ENCODE peak calls at places on chromosome 7, in nine cellular contexts. S, T, Q, Z, N, I, E, F and C are unnamed samples. For H3K9me3, the result is how much of the 10 kb centered on the place peaks cover.

GRCh38 chr7:45162943-45163691 is 5.5 kb downstream of the RAMP3 start:
- DNase-seq in S (no peak), T (peak), Q (no peak), Z (no peak), N (no peak), I (peak), E (no peak), F (peak), C (no peak)

GRCh38 chr7:47766151-47766550 is 182.1 kb downstream of the PKD1L1 start:
- DNase-seq in S (no peak), T (no peak), Q (no peak), Z (no peak), N (no peak), I (no peak), E (no peak), F (no peak), C (no peak)

GRCh38 chr7:92854501-92855238 is 18.3 kb upstream of the CDK6 start:
- DNase-seq in S (no peak), T (no peak), Q (no peak), Z (no peak), N (no peak), I (no peak), E (no peak), F (no peak), C (no peak)

GRCh38 chr7:129356176-129356575 is 78.1 kb upstream of the STRIP2 start:
- DNase-seq in S (no peak), T (no peak), Q (no peak), Z (no peak), N (no peak), I (no peak), E (no peak), F (no peak), C (no peak)

GRCh38 chr7:155001756-155002410 is 1.0 kb downstream of the PAXIP1 start:
- DNase-seq in S (peak), T (no peak), Q (no peak), Z (no peak), N (no peak), I (no peak), E (peak), F (no peak), C (peak)

GRCh38 chr7:86958380-86958779 is 101.1 kb downstream of the ELAPOR2 start:
- DNase-seq in S (no peak), T (peak), Q (no peak), Z (no peak), N (no peak), I (no peak), E (no peak), F (no peak), C (no peak)

GRCh38 chr7:8208661-8209060 is 53.3 kb downstream of the ICA1 start:
- DNase-seq in S (no peak), T (no peak), Q (no peak), Z (no peak), N (no peak), I (no peak), E (no peak), F (no peak), C (no peak)

GRCh38 chr7:1081931-1082401 is 5.9 kb upstream of the GPER1 start:
- DNase-seq in S (no peak), T (no peak), Q (peak), Z (no peak), N (no peak), I (no peak), E (no peak), F (no peak), C (no peak)

GRCh38 chr7:7122701-7123281 is 59.6 kb upstream of the C1GALT1 start:
- DNase-seq in S (no peak), T (no peak), Q (peak), Z (no peak), N (no peak), I (no peak), E (no peak), F (no peak), C (no peak)

GRCh38 chr7:69722836-69723235 is 124.6 kb downstream of the AUTS2 start:
- DNase-seq in S (no peak), T (no peak), Q (no peak), Z (no peak), N (no peak), I (no peak), E (no peak), F (no peak), C (no peak)

GRCh38 chr7:3000566-3000965 is 43.1 kb downstream of the CARD11 start:
- DNase-seq in S (no peak), T (no peak), Q (no peak), Z (no peak), N (no peak), I (peak), E (no peak), F (no peak), C (no peak)

GRCh38 chr7:1368150-1368681 is 91.1 kb downstream of the MICALL2 start:
- DNase-seq in S (no peak), T (no peak), Q (no peak), Z (no peak), N (no peak), I (peak), E (no peak), F (peak), C (no peak)

GRCh38 chr7:123143206-123143605 is 56.6 kb downstream of the SLC13A1 start:
- DNase-seq in S (no peak), T (no peak), Q (no peak), Z (no peak), N (no peak), I (no peak), E (no peak), F (no peak), C (no peak)

DNA sequence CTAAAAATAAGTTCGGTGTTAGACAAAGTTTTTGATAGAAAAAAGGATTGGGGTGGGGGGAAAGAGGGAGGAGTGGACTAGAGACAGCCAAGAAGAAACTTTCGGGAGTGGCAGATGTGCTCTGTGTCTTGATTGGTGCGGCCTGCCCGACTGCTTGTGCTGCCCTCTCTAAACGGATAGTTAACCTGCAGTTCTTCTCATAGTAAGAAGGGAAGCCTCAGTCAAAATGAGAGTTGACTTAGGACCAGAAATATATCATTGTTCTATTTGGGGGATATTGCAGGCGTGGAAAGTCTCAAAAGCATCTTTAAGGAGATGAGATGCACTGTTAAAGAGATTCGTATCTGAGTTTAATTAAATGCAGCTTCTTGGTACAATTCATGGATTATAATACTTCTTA is 39.3 kb downstream of the UBE3C start:
- DNase-seq in S (no peak), T (no peak), Q (no peak), Z (no peak), N (no peak), I (no peak), E (no peak), F (no peak), C (no peak)
- H3K4me3 ChIP-seq in S (no peak), T (no peak), Q (no peak), Z (no peak), N (no peak), I (no peak), E (no peak), F (no peak), C (no peak)

GRCh38 chr7:158532093-158532627 is 55.5 kb downstream of the PTPRN2 start:
- DNase-seq in S (no peak), T (no peak), Q (no peak), Z (no peak), N (no peak), I (no peak), E (no peak), F (no peak), C (no peak)

GRCh38 chr7:158531661-158532060 is 56.0 kb downstream of the PTPRN2 start:
- DNase-seq in S (no peak), T (peak), Q (no peak), Z (no peak), N (no peak), I (no peak), E (no peak), F (no peak), C (no peak)

GRCh38 chr7:158534598-158534997 is 53.0 kb downstream of the PTPRN2 start:
- DNase-seq in S (no peak), T (no peak), Q (no peak), Z (no peak), N (no peak), I (peak), E (no peak), F (no peak), C (no peak)

GRCh38 chr7:158535079-158535478 is 52.5 kb downstream of the PTPRN2 start:
- DNase-seq in S (no peak), T (no peak), Q (no peak), Z (no peak), N (no peak), I (no peak), E (no peak), F (no peak), C (no peak)

GRCh38 chr7:158533386-158534133 is 54.1 kb downstream of the PTPRN2 start:
- DNase-seq in S (no peak), T (no peak), Q (no peak), Z (no peak), N (no peak), I (peak), E (no peak), F (no peak), C (no peak)
- H3K9me3 ChIP-seq in S (under half), T (under half), Q (half or more), Z (under half), N (under half), I (under half), E (under half), F (under half), C (under half)

GRCh38 chr7:151735854-151736402 is 141.0 kb downstream of the PRKAG2 start:
- DNase-seq in S (no peak), T (no peak), Q (no peak), Z (no peak), N (no peak), I (peak), E (no peak), F (peak), C (peak)

GRCh38 chr7:151735186-151735853 is 141.6 kb downstream of the PRKAG2 start:
- DNase-seq in S (no peak), T (no peak), Q (no peak), Z (no peak), N (no peak), I (no peak), E (no peak), F (no peak), C (peak)

GRCh38 chr7:151732834-151733585 is 143.9 kb downstream of the PRKAG2 start:
- DNase-seq in S (no peak), T (no peak), Q (peak), Z (no peak), N (no peak), I (peak), E (no peak), F (no peak), C (no peak)

GRCh38 chr7:151738925-151739324 is 138.0 kb downstream of the PRKAG2 start:
- DNase-seq in S (no peak), T (no peak), Q (no peak), Z (no peak), N (no peak), I (peak), E (no peak), F (peak), C (no peak)

DNA sequence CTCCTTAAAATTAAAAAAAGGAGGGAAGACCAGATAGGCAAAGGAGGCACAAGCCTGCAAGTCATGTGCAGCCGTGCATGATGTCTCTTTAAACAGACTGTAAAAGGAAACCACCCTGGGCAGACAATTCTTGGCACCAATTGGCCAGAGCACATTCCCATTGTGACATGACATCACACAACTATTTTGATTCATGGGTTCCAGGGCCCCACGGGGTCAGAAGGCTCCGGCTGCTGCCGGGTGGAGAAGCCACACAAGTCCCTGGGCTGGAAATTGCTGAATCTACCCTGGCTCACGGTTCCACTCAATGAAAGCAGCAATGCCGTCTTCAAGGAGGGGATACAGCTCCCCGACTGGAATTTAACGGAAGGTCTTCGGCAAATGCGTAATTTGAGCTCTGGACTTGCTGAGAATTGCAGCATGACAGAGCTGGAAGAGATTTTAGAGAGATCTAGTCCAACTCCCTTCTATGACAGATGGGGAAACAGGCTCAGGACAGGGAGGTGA is 140.5 kb downstream of the PRKAG2 start:
- DNase-seq in S (no peak), T (no peak), Q (peak), Z (peak), N (peak), I (peak), E (no peak), F (peak), C (peak)
- H3K4me3 ChIP-seq in S (no peak), T (peak), Q (peak), Z (peak), N (peak), I (peak), E (no peak), F (no peak), C (peak)

GRCh38 chr7:35468606-35469005 is 214.7 kb upstream of the TBX20 start:
- DNase-seq in S (no peak), T (no peak), Q (no peak), Z (no peak), N (no peak), I (no peak), E (no peak), F (no peak), C (no peak)

GRCh38 chr7:35465791-35466336 is 212.0 kb upstream of the TBX20 start:
- DNase-seq in S (no peak), T (no peak), Q (no peak), Z (no peak), N (no peak), I (no peak), E (no peak), F (no peak), C (no peak)

GRCh38 chr7:35463751-35464150 is 209.9 kb upstream of the TBX20 start:
- DNase-seq in S (no peak), T (no peak), Q (no peak), Z (no peak), N (no peak), I (no peak), E (no peak), F (no peak), C (no peak)

GRCh38 chr7:35463176-35463575 is 209.3 kb upstream of the TBX20 start:
- DNase-seq in S (no peak), T (no peak), Q (no peak), Z (no peak), N (no peak), I (no peak), E (peak), F (no peak), C (peak)

GRCh38 chr7:35467456-35467978 is 213.6 kb upstream of the TBX20 start:
- DNase-seq in S (no peak), T (no peak), Q (no peak), Z (peak), N (no peak), I (no peak), E (no peak), F (no peak), C (no peak)
- H3K9me3 ChIP-seq in S (under half), T (under half), Q (under half), Z (under half), N (under half), I (under half), E (under half), F (under half), C (under half)

GRCh38 chr7:135964254-135964653 is 12.9 kb downstream of the MTPN start:
- DNase-seq in S (no peak), T (no peak), Q (peak), Z (no peak), N (no peak), I (no peak), E (no peak), F (no peak), C (no peak)

GRCh38 chr7:135970045-135970444 is 7.1 kb downstream of the MTPN start:
- DNase-seq in S (no peak), T (no peak), Q (no peak), Z (no peak), N (no peak), I (no peak), E (no peak), F (no peak), C (no peak)

GRCh38 chr7:135965602-135966001 is 11.6 kb downstream of the MTPN start:
- DNase-seq in S (no peak), T (no peak), Q (no peak), Z (no peak), N (no peak), I (no peak), E (no peak), F (no peak), C (no peak)

GRCh38 chr7:135964791-135965190 is 12.4 kb downstream of the MTPN start:
- DNase-seq in S (no peak), T (no peak), Q (no peak), Z (no peak), N (no peak), I (no peak), E (no peak), F (no peak), C (no peak)

GRCh38 chr7:135966341-135967043 is 10.7 kb downstream of the MTPN start:
- DNase-seq in S (no peak), T (no peak), Q (no peak), Z (no peak), N (no peak), I (no peak), E (peak), F (no peak), C (no peak)
- H3K4me3 ChIP-seq in S (no peak), T (no peak), Q (no peak), Z (no peak), N (no peak), I (no peak), E (peak), F (no peak), C (no peak)

GRCh38 chr7:159088016-159088865 is 56.4 kb downstream of the VIPR2 start:
- DNase-seq in S (no peak), T (peak), Q (no peak), Z (no peak), N (no peak), I (no peak), E (no peak), F (peak), C (no peak)
- H3K9me3 ChIP-seq in S (under half), T (under half), Q (half or more), Z (under half), N (under half), I (under half), E (under half), F (under half), C (under half)

GRCh38 chr7:43652364-43652763 is 69.5 kb downstream of the STK17A start:
- DNase-seq in S (no peak), T (no peak), Q (peak), Z (no peak), N (no peak), I (no peak), E (no peak), F (no peak), C (no peak)

GRCh38 chr7:43650457-43651052 is 67.6 kb downstream of the STK17A start:
- DNase-seq in S (peak), T (no peak), Q (peak), Z (no peak), N (no peak), I (no peak), E (peak), F (no peak), C (peak)

GRCh38 chr7:43653891-43654504 is 71.1 kb downstream of the STK17A start:
- DNase-seq in S (no peak), T (no peak), Q (no peak), Z (no peak), N (no peak), I (no peak), E (no peak), F (no peak), C (no peak)

GRCh38 chr7:43655584-43655983 is 72.7 kb downstream of the STK17A start:
- DNase-seq in S (no peak), T (no peak), Q (no peak), Z (no peak), N (no peak), I (no peak), E (no peak), F (no peak), C (no peak)

GRCh38 chr7:43653466-43653865 is 70.6 kb downstream of the STK17A start:
- DNase-seq in S (no peak), T (no peak), Q (no peak), Z (no peak), N (no peak), I (no peak), E (no peak), F (no peak), C (no peak)
- H3K4me3 ChIP-seq in S (no peak), T (no peak), Q (no peak), Z (no peak), N (no peak), I (no peak), E (no peak), F (no peak), C (no peak)

GRCh38 chr7:98565114-98565513 is 52.0 kb upstream of the NPTX2 start:
- DNase-seq in S (no peak), T (no peak), Q (no peak), Z (no peak), N (no peak), I (no peak), E (no peak), F (no peak), C (no peak)
- H3K9me3 ChIP-seq in S (under half), T (under half), Q (under half), Z (under half), N (under half), I (under half), E (under half), F (under half), C (under half)

GRCh38 chr7:127810691-127811660 is 159.0 kb downstream of the SND1 start:
- DNase-seq in S (no peak), T (no peak), Q (no peak), Z (no peak), N (no peak), I (no peak), E (no peak), F (no peak), C (no peak)
- H3K4me3 ChIP-seq in S (no peak), T (no peak), Q (no peak), Z (no peak), N (no peak), I (no peak), E (no peak), F (no peak), C (no peak)

GRCh38 chr7:56479136-56479535 is 362.9 kb upstream of the NUPR2 start:
- DNase-seq in S (no peak), T (no peak), Q (no peak), Z (no peak), N (no peak), I (no peak), E (no peak), F (no peak), C (no peak)

GRCh38 chr7:56483861-56484550 is 367.8 kb upstream of the NUPR2 start:
- DNase-seq in S (no peak), T (no peak), Q (no peak), Z (no peak), N (no peak), I (no peak), E (no peak), F (no peak), C (no peak)

GRCh38 chr7:56479748-56480147 is 363.5 kb upstream of the NUPR2 start:
- DNase-seq in S (no peak), T (no peak), Q (no peak), Z (no peak), N (no peak), I (no peak), E (no peak), F (no peak), C (no peak)

DNA sequence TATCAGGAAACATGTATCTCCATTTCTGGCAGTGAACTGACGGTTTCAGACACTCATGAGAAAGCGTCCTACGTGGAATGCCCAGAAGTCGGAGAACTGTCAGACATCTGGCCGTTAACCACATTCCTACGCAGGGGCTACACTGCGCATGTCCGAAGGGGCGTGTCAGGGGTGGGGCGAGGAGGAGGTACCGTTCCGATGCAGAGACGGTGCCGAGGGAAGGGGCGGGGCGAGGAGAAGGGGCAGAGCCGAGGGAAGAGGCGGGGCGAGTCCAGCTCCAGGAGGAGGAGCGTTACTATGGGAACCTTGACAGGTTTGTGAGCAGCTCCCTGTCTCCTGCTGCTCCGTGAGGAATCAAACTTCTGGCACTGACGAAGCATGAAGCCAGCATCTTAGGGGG is 366.9 kb upstream of the NUPR2 start:
- DNase-seq in S (no peak), T (no peak), Q (no peak), Z (no peak), N (no peak), I (no peak), E (no peak), F (no peak), C (no peak)
- H3K9me3 ChIP-seq in S (under half), T (under half), Q (under half), Z (under half), N (half or more), I (under half), E (under half), F (under half), C (under half)